ENCODE peak calls at places on chromosomes 1 and 21, in nine cellular contexts. L is RWPE1; C is right cardiac atrium; E is naive thymus-derived CD4-positive, alpha-beta T cell; Y is lower lobe of right lung; F is A549; J is Peyer's patch; M is dorsolateral prefrontal cortex; K is CD8-positive, alpha-beta T cell. D is an unnamed sample.
A peak's percentile ranks its signal among the peaks of the same experiment; 100 is the strongest.

GRCh38 chr1:101112051-101112770 is 86.6 kb upstream of the DPH5 start:
- DNase-seq in E (peak; percentile 94), F (no peak), Y (peak; percentile 70), C (peak; percentile 84), K (peak; percentile 60), M (no peak), J (peak; percentile 74), L (no peak), D (peak; percentile 7)

GRCh38 chr21:44836666-44837471 is 19.0 kb upstream of the SUMO3 start:
- DNase-seq in E (no peak), L (no peak), C (no peak), F (no peak), M (no peak), Y (no peak), J (no peak), K (no peak), D (peak; percentile 55)

GRCh38 chr1:232174306-232174705 is 455.6 kb downstream of the SIPA1L2 start:
- DNase-seq in C (no peak), K (no peak), E (no peak), L (no peak), Y (no peak), J (no peak), F (no peak), M (no peak), D (no peak)

GRCh38 chr1:154155282-154155681 is 409 bp upstream of the NUP210L start:
- DNase-seq in E (no peak), M (no peak), J (no peak), K (no peak), Y (peak; percentile 53), C (no peak), F (no peak), L (no peak), D (no peak)

GRCh38 chr21:36499578-36500471 is 19.9 kb upstream of the CLDN14 start:
- DNase-seq in F (no peak), K (no peak), L (peak; percentile 42), J (no peak), C (peak; percentile 81), M (no peak), Y (no peak), E (no peak), D (no peak)

GRCh38 chr1:118271883-118272282 is 86.9 kb upstream of the SPAG17 start:
- DNase-seq in K (no peak), Y (no peak), L (no peak), F (no peak), E (no peak), M (no peak), J (no peak), C (no peak), D (no peak)

GRCh38 chr1:26225033-26225831 is 8.8 kb upstream of the CEP85 start:
- DNase-seq in C (peak; percentile 86), F (no peak), J (peak; percentile 41), K (peak; percentile 20), E (peak; percentile 17), M (peak; percentile 71), L (no peak), Y (peak; percentile 78), D (peak; percentile 90)

GRCh38 chr1:50969611-50970507 is at the start of gene CDKN2C:
- DNase-seq in J (peak; percentile 64), E (peak; percentile 47), Y (peak; percentile 77), K (peak; percentile 35), C (peak; percentile 84), L (peak; percentile 62), M (peak; percentile 66), F (no peak), D (peak; percentile 76)

GRCh38 chr1:198088360-198089071 is 68.3 kb upstream of the NEK7 start:
- DNase-seq in J (no peak), Y (peak; percentile 46), E (peak; percentile 39), C (no peak), L (peak; percentile 65), M (no peak), F (peak; percentile 23), K (no peak), D (peak; percentile 8)

GRCh38 chr21:35045539-35046222 is 3.4 kb downstream of the RUNX1 start:
- DNase-seq in E (peak; percentile 88), Y (no peak), F (no peak), J (no peak), C (no peak), L (no peak), M (no peak), K (peak; percentile 42), D (peak; percentile 40)

GRCh38 chr1:107195476-107195875 is 54.6 kb downstream of the NTNG1 start:
- DNase-seq in K (no peak), C (no peak), F (no peak), J (no peak), Y (no peak), L (no peak), M (no peak), E (no peak), D (no peak)

GRCh38 chr1:79745928-79746327 is 739.4 kb upstream of the ADGRL4 start:
- DNase-seq in M (no peak), F (peak; percentile 1), J (no peak), K (no peak), E (no peak), L (no peak), Y (no peak), C (no peak), D (no peak)

GRCh38 chr1:116724765-116725375 is 29.4 kb upstream of the CD2 start:
- DNase-seq in M (peak; percentile 35), F (peak; percentile 27), L (peak; percentile 38), J (peak; percentile 52), C (no peak), Y (no peak), K (peak; percentile 63), E (peak; percentile 71), D (peak; percentile 82)

GRCh38 chr1:92317836-92318493 is 19.1 kb downstream of the RPAP2 start:
- DNase-seq in E (peak; percentile 8), L (no peak), M (no peak), Y (no peak), K (no peak), J (no peak), F (no peak), C (no peak), D (peak; percentile 53)

GRCh38 chr1:210828996-210829596 is 304.9 kb downstream of the KCNH1 start:
- DNase-seq in C (no peak), E (no peak), Y (no peak), J (no peak), K (no peak), L (no peak), M (no peak), F (no peak), D (no peak)

GRCh38 chr1:63326106-63326472 is 3.7 kb downstream of the FOXD3 start:
- DNase-seq in F (no peak), Y (no peak), J (no peak), M (no peak), E (no peak), C (no peak), L (no peak), K (no peak), D (no peak)
- H3K27ac ChIP-seq in F (no peak overlapping the region), Y (no peak overlapping the region), J (no peak overlapping the region), M (no peak overlapping the region), E (no peak overlapping the region), C (no peak overlapping the region), L (no peak overlapping the region), K (no peak overlapping the region), D (no peak overlapping the region)

GRCh38 chr1:192802406-192802805 is 6.4 kb upstream of the RGS2 start:
- DNase-seq in M (no peak), K (no peak), F (no peak), J (no peak), E (no peak), C (no peak), L (no peak), Y (no peak), D (no peak)

GRCh38 chr1:192805832-192806323 is 3.0 kb upstream of the RGS2 start:
- DNase-seq in L (peak; percentile 86), K (no peak), M (no peak), F (peak; percentile 70), C (no peak), Y (no peak), E (peak; percentile 62), J (no peak), D (peak; percentile 92)

GRCh38 chr1:192807221-192807967 is 1.4 kb upstream of the RGS2 start:
- DNase-seq in M (no peak), C (no peak), J (no peak), Y (no peak), F (peak; percentile 20), K (no peak), E (no peak), L (peak; percentile 15), D (peak; percentile 65)

GRCh38 chr1:192801451-192801850 is 7.4 kb upstream of the RGS2 start:
- DNase-seq in J (no peak), Y (no peak), M (no peak), L (no peak), F (no peak), C (no peak), E (no peak), K (no peak), D (no peak)

DNA sequence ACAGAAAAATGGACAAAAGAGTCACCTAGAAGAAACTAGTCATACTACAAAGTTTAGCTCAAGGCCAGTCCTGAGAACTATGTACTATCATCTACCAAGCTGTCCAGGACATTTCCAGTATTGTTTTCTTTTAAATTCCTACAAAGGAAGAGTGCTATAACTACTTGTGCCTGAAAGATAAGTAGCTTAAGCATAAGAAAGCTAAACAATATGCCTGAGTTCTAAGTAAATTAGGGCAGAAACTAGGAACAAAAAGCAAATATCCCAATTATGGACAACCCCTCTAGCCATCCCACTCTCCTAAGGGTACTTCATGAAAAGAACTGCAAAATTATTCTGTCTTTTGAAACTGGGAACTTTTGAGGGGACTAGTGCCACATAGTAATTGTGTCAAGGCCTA is 5.3 kb upstream of the RGS2 start:
- DNase-seq in E (no peak), Y (no peak), C (no peak), J (no peak), K (no peak), F (no peak), M (no peak), L (no peak), D (no peak)
- H3K27ac ChIP-seq in E (no peak overlapping the region), Y (no peak overlapping the region), C (no peak overlapping the region), J (no peak overlapping the region), K (no peak overlapping the region), F (no peak overlapping the region), M (no peak overlapping the region), L (no peak overlapping the region), D (no peak overlapping the region)

DNA sequence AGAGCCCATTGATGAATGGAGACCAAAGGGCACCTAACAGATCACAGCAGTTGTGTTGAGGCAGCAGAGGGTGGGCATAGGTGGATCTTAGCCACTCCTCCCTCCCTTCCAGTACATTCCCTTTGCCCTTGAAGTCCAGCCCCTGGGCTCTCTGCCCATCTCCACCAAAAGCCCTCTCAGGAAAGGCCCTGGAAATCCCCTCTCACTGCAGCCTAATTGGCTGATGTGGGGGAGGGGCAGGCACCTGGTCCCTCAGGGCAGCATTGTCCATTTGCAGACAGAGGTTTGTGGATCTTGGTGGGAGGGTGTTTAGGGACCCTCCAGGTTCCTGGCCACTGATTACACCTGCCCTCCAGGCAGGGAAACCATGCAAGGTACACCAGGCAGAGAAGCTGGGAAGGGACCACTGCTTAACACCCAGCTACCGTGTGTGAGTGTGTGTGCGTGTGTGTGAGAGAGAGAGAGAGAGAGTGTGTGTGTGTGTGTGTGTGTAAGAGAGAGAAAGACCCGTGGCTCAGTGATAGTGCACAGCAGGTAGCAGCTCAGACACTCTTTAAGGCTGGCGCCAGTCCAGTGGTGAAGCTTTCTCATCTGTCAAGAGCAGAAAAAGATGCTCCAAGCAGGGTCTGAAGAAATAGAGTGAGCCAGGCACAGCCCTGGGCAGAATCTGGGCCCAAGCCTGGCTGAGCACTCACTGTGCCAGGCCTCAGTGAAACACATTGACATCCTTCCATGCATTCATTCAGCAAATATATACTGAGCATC is 71.1 kb downstream of the MATN1 start:
- DNase-seq in L (no peak), C (no peak), J (no peak), M (no peak), K (no peak), E (no peak), F (no peak), Y (no peak), D (no peak)
- H3K27ac ChIP-seq in L (no peak overlapping the region), C (no peak overlapping the region), J (no peak overlapping the region), M (no peak overlapping the region), K (no peak overlapping the region), E (no peak overlapping the region), F (no peak overlapping the region), Y (no peak overlapping the region), D (no peak overlapping the region)

GRCh38 chr1:32240140-32240951 is 6.7 kb upstream of the FAM167B start:
- DNase-seq in Y (peak; percentile 75), M (peak; percentile 74), L (peak; percentile 57), K (no peak), E (peak; percentile 73), F (peak; percentile 53), C (peak; percentile 88), J (peak; percentile 81), D (peak; percentile 48)
- H3K27ac ChIP-seq in Y (peak overlapping the region; percentile 76), M (peak overlapping the region; percentile 75), L (peak overlapping the region; percentile 63), K (peak overlapping the region; percentile 49), E (peak overlapping the region; percentile 68), F (peak overlapping the region; percentile 94), C (peak overlapping the region; percentile 28), J (peak overlapping the region; percentile 76), D (peak overlapping the region; percentile 80)